ENCODE peak calls at places on chromosomes 4 and X, in five cellular contexts. O is retina; I is GM03348; B is stimulated activated CD4-positive, alpha-beta T cell treated with anti-CD3 and anti-CD28 coated beads, Interleukin-15, amount 100 ng/mL, for 1 hour; D is islet precursor cell. L is an unnamed sample.

GRCh38 chrX:153954618-153955450 is 10.4 kb upstream of the RENBP start:
- DNase-seq in O (no peak), D (no peak), I (no peak), B (no peak), L (no peak)

GRCh38 chr4:6298035-6298434 is 28.4 kb downstream of the WFS1 start:
- DNase-seq in D (no peak), O (no peak), B (no peak), I (no peak), L (no peak)

GRCh38 chr4:124030038-124030638 is 633.5 kb downstream of the SPRY1 start:
- DNase-seq in O (no peak), D (no peak), I (peak), B (no peak), L (no peak)

GRCh38 chrX:19630776-19631707 is 115.7 kb upstream of the MAP3K15 start:
- DNase-seq in O (no peak), I (no peak), D (peak), B (no peak), L (no peak)

GRCh38 chr4:109548655-109549054 is 11.4 kb upstream of the MCUB start:
- DNase-seq in D (peak), B (no peak), O (no peak), I (peak), L (no peak)

GRCh38 chr4:75990129-75990528 is 616 bp downstream of the SDAD1 start:
- DNase-seq in I (peak), O (peak), B (no peak), D (no peak), L (no peak)

GRCh38 chrX:15988661-15989603 is 134.3 kb upstream of the AP1S2 start:
- DNase-seq in I (peak), O (peak), D (peak), B (no peak), L (no peak)

GRCh38 chrX:107935200-107935599 is 47.0 kb downstream of the TEX13B start:
- DNase-seq in I (no peak), O (no peak), B (no peak), D (no peak), L (no peak)

GRCh38 chr4:85703098-85703497 is 228.1 kb downstream of the ARHGAP24 start:
- DNase-seq in I (peak), B (no peak), O (no peak), D (no peak), L (no peak)

GRCh38 chrX:38149016-38149415 is 71.7 kb downstream of the SRPX start:
- DNase-seq in I (no peak), O (no peak), D (no peak), B (no peak), L (no peak)

GRCh38 chr4:8276358-8277240 is 7.0 kb downstream of the HTRA3 start:
- DNase-seq in B (no peak), O (no peak), D (no peak), I (peak), L (no peak)

GRCh38 chr4:32470087-32470585 is 1750.0 kb downstream of the PCDH7 start:
- DNase-seq in D (no peak), I (no peak), B (no peak), O (no peak), L (no peak)

L was measured in esophagus squamous epithelium.